ENCODE peak calls at places on chromosomes 13 and 19, in four cellular contexts. J is neuronal stem cell, D is hepatocyte, G is DND-41. N is an unnamed sample.

GRCh38 chr13:67437246-67437645 is 207.1 kb upstream of the PCDH9 start:
- DNase-seq in J (no peak), D (no peak), G (no peak), N (no peak)

GRCh38 chr13:112875627-112876026 is 93.4 kb upstream of the MCF2L start:
- DNase-seq in J (no peak), D (no peak), G (no peak), N (no peak)

GRCh38 chr19:6854758-6855157 is 32.6 kb upstream of the ADGRE1 start:
- DNase-seq in J (no peak), D (no peak), G (no peak), N (no peak)

GRCh38 chr13:31045621-31046081 is 113.2 kb downstream of the TEX26 start:
- DNase-seq in J (no peak), D (peak; percentile 88), G (peak; percentile 80), N (no peak)

GRCh38 chr19:15979293-15979692 is 30.5 kb downstream of the OR10H4 start:
- DNase-seq in J (no peak), D (no peak), G (no peak), N (no peak)

GRCh38 chr13:22062478-22063205 is 391.8 kb downstream of the FGF9 start:
- DNase-seq in J (no peak), D (no peak), G (no peak), N (no peak)

GRCh38 chr19:51431124-51431523 is 13.7 kb upstream of the SIGLEC10 start:
- DNase-seq in J (no peak), D (no peak), G (no peak), N (no peak)

GRCh38 chr19:4811328-4812131 is 20.0 kb downstream of the TICAM1 start:
- DNase-seq in J (peak; percentile 56), D (peak; percentile 83), G (peak; percentile 84), N (peak; percentile 83)

GRCh38 chr19:43532571-43532961 is 422 bp upstream of the ZNF575 start:
- DNase-seq in J (no peak), D (no peak), G (no peak), N (peak; percentile 44)

GRCh38 chr13:100913143-100913542 is 238.5 kb upstream of the TMTC4 start:
- DNase-seq in J (no peak), D (no peak), G (no peak), N (no peak)

GRCh38 chr19:18456279-18456678 is 18.3 kb upstream of the ISYNA1 start:
- DNase-seq in J (no peak), D (no peak), G (no peak), N (no peak)

GRCh38 chr13:20438801-20439200 is 86.9 kb downstream of the CRYL1 start:
- DNase-seq in J (no peak), D (no peak), G (no peak), N (no peak)

GRCh38 chr13:20991741-20992520 is 69.5 kb downstream of the LATS2 start:
- DNase-seq in J (no peak), D (no peak), G (no peak), N (no peak)

GRCh38 chr19:309206-309565 is 18.0 kb upstream of the PLPP2 start:
- DNase-seq in J (no peak), D (no peak), G (no peak), N (no peak)

GRCh38 chr13:87426737-87427136 is 244.4 kb upstream of the SLITRK5 start:
- DNase-seq in J (no peak), D (no peak), G (no peak), N (no peak)

GRCh38 chr19:47613165-47614146 is 4.5 kb downstream of the BICRA start:
- DNase-seq in J (peak; percentile 51), D (peak; percentile 61), G (no peak), N (no peak)

GRCh38 chr19:56309511-56310185 is 5.0 kb downstream of the ZSCAN5A start:
- DNase-seq in J (no peak), D (peak; percentile 69), G (peak; percentile 71), N (peak; percentile 68)

GRCh38 chr19:3387645-3388589 is 21.5 kb downstream of the NFIC start:
- DNase-seq in J (no peak), D (peak; percentile 46), G (no peak), N (no peak)
- H3K4me1 ChIP-seq in J (peaks cover 6% of the 10 kb centered on the region), D (peaks cover 18% of the 10 kb centered on the region), G (no peaks in the 10 kb centered on the region), N (no peaks in the 10 kb centered on the region)

GRCh38 chr19:38012290-38012689 is 105.3 kb downstream of the SIPA1L3 start:
- DNase-seq in J (no peak), D (no peak), G (no peak), N (no peak)

GRCh38 chr19:38012944-38013343 is 105.9 kb downstream of the SIPA1L3 start:
- DNase-seq in J (no peak), D (no peak), G (no peak), N (no peak)

GRCh38 chr19:38011426-38011825 is 104.4 kb downstream of the SIPA1L3 start:
- DNase-seq in J (no peak), D (no peak), G (no peak), N (no peak)

GRCh38 chr19:38006361-38007045 is 99.5 kb downstream of the SIPA1L3 start:
- DNase-seq in J (no peak), D (no peak), G (no peak), N (peak; percentile 38)

DNA sequence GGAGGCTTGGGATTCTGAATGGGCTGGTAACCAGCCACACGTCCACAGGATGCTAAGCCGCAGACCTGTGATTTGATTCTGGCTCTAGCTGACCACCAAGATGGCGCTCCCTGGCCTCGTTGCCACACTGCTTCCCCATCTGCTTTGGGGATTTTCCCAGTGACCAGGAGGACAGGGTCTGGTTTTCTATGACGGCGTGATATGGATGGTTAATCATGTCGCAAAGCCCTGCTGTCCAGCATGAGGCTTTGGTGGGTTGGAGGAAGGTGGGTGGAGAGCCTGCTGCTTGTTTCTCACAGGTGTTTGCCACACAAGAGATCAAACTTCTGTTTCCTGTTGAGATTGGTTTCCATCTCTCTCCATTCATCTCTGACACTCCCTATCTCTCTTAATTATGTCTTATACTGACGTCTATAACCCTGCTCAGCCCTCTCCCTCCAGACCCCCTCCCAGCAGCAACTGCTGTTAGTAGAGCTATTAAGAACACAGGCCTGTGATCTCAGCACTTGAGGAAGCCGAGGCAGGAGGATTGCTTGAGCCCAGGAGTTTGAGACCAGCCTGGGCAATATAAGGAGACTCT is 102.7 kb downstream of the SIPA1L3 start:
- DNase-seq in J (no peak), D (no peak), G (no peak), N (peak; percentile 48)
- H3K4me2 ChIP-seq in J (no peak overlapping the region), D (no peak overlapping the region), G (no peak overlapping the region), N (peak overlapping the region; percentile 60)

GRCh38 chr19:29676586-29676985 is 11.3 kb downstream of the PLEKHF1 start:
- DNase-seq in J (no peak), D (no peak), G (no peak), N (no peak)
- H3K27ac ChIP-seq in J (no peak overlapping the region), D (no peak overlapping the region), G (peak overlapping the region; percentile 60), N (no peak overlapping the region)

DNA sequence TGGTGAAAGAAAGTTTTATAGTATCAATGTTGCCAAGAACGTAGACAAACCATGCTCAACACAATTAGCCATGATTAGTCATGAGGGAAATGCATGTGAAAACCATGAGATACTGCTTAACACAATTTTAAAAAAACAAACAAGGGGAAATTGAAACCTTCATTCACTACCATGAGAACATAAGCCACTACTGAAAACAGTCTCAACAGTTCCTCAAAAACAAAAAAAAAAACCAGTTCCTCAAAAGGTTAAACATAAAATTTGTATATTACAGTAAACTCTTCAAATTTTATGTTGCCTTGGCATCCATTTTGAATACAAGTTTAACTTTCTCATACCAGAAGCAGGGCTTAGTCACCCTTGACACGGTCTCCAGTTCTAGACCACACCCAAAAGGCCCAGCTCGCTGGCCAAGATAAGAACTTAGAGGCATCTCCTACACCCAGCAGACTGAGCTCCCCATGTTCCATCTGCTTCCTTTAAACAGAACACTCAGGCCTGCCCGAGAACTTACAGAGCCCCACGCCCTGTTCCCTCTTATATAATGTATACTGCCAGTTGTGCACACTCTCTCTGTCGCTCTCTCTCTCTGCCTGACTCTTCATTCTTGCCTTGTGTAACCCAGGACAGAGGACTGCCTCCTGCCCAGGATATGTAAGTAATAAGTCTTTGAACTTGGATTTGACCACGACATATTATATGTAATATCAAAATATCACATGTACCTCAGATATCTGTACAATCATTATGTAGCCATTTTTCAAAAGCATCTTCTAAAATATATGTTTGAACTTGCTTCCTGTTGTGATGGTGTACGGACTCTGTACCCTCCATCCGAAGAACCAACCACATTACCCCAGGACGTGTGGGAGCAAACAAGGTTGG is 67.4 kb downstream of the STK24 start:
- DNase-seq in J (no peak), D (peak; percentile 66), G (no peak), N (no peak)
- H3K4me1 ChIP-seq in J (peaks cover 22% of the 10 kb centered on the region), D (peaks cover 31% of the 10 kb centered on the region), G (no peaks in the 10 kb centered on the region), N (no peaks in the 10 kb centered on the region)

DNA sequence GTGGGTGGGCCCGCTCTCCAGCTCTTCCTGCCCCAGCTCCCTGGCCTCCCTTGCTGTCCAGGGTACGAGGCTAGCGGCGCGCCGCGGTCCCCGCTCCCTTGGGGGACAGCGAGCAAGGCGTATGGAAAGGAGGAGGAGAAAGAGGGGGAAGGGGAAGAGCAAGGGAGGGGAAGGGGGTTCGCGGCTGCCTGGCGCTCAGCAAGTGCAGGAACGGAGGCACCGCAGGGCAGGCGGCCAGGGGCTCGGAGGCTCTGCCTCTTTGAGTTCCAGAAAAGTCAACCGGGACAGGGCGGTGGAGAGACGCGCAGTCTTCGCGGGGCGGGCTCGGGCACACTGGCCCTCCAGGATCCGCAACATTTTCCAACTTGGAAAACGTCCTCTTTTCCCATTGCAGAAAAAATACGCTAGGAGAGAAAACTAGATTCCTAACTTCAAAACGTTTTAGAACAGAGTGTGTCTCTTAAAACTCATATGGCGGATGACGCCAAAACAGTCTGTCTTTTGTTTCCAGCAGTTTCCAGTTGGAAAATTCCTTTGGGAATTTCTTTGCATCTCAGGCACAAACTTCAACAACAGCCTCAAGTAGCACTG is 23.1 kb upstream of the TNFRSF19 start:
- DNase-seq in J (no peak), D (peak; percentile 30), G (no peak), N (no peak)
- H3K4me2 ChIP-seq in J (peak overlapping the region; percentile 54), D (peak overlapping the region; percentile 70), G (no peak overlapping the region), N (no peak overlapping the region)

DNA sequence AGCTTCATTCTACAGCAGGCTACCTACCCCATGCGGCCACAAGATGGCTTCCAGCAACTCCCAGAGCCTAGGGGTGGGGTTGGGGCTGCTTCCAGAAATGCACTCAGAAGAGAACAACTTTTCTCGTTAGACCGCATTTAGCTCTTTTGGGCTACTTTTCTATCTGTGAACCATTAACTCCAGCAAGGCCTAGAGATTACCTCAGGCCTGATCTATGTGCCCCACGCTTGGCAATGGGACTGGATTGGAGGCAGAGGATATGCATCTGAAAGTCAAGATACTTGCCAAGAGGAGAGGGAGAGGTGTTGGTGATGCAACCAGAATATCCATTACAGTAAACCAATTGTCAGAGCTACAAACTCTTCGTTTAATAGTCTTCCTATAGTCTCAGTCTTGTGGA is 177.7 kb downstream of the TDRD3 start:
- DNase-seq in J (no peak), D (no peak), G (no peak), N (no peak)
- H3K27ac ChIP-seq in J (no peak overlapping the region), D (no peak overlapping the region), G (no peak overlapping the region), N (no peak overlapping the region)

DNA sequence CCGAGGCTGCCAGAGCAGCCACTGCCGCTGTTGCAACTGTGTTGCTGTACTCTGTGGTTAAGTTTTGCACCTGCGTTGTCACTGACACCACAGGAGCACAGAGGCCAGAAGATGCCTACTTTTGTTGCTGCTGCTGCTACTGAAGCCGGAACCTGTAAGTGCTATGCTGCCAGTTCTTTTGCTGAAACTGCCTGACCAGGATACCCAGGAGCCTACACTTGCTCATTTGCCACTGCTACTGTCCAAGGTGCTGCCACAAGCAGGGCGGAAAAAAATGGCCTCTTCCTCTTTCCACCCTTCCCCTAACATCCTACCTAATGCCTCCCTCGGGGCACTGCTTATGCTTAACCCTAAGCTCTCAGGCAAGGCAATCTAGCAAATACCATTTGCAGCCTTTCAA is 29.0 kb upstream of the NBEA start:
- DNase-seq in J (peak; percentile 27), D (peak; percentile 34), G (peak; percentile 10), N (no peak)
- H3K4me1 ChIP-seq in J (peaks cover 2% of the 10 kb centered on the region), D (no peaks in the 10 kb centered on the region), G (no peaks in the 10 kb centered on the region), N (no peaks in the 10 kb centered on the region)